ENCODE peak calls at places on chromosomes 12 and 14, in six cellular contexts. K, I, R, F, N and M are unnamed samples.
A peak's percentile ranks its signal among the peaks of the same experiment; 100 is the strongest.

GRCh38 chr14:105203057-105203494 is 22.0 kb upstream of the NUDT14 start:
- DNase-seq in K (no peak), I (peak; percentile 93), R (no peak), F (peak; percentile 71), N (peak; percentile 91), M (peak; percentile 83)

GRCh38 chr12:85076688-85077430 is 40.7 kb downstream of the LRRIQ1 start:
- DNase-seq in K (peak; percentile 43), I (peak; percentile 12), R (peak; percentile 81), F (no peak), N (no peak), M (peak; percentile 80)

GRCh38 chr14:80215756-80216581 is 4.7 kb upstream of the DIO2 start:
- DNase-seq in K (no peak), I (no peak), R (no peak), F (no peak), N (no peak), M (no peak)

GRCh38 chr12:14207946-14208612 is 157.4 kb upstream of the ATF7IP start:
- DNase-seq in K (peak; percentile 25), I (no peak), R (peak; percentile 55), F (no peak), N (peak; percentile 33), M (peak; percentile 79)

GRCh38 chr14:54083549-54084239 is 127.1 kb upstream of the BMP4 start:
- DNase-seq in K (peak; percentile 32), I (no peak), R (no peak), F (no peak), N (no peak), M (no peak)

GRCh38 chr12:212799-213526 is 994 bp downstream of the SLC6A12 start:
- DNase-seq in K (peak; percentile 47), I (peak; percentile 50), R (no peak), F (no peak), N (no peak), M (no peak)

GRCh38 chr12:120735181-120735580 is 9.6 kb downstream of the ACADS start:
- DNase-seq in K (no peak), I (no peak), R (no peak), F (no peak), N (no peak), M (no peak)

GRCh38 chr12:29879606-29880308 is 96.0 kb upstream of the TMTC1 start:
- DNase-seq in K (no peak), I (no peak), R (no peak), F (no peak), N (no peak), M (no peak)

GRCh38 chr14:79645753-79646362 is 565.4 kb downstream of the DIO2 start:
- DNase-seq in K (no peak), I (no peak), R (no peak), F (no peak), N (no peak), M (no peak)

GRCh38 chr12:94262228-94263010 is 114.0 kb downstream of the PLXNC1 start:
- DNase-seq in K (no peak), I (peak; percentile 79), R (peak; percentile 12), F (peak; percentile 18), N (no peak), M (peak; percentile 62)

GRCh38 chr12:66688836-66689439 is 10.1 kb upstream of the GRIP1 start:
- DNase-seq in K (peak; percentile 65), I (peak; percentile 4), R (peak; percentile 52), F (no peak), N (peak; percentile 70), M (peak; percentile 68)

GRCh38 chr12:110744176-110744575 is 1.5 kb upstream of the PPP1CC start:
- DNase-seq in K (peak; percentile 69), I (no peak), R (no peak), F (no peak), N (no peak), M (no peak)

GRCh38 chr14:76812093-76812421 is 625 bp downstream of the ANGEL1 start:
- DNase-seq in K (no peak), I (no peak), R (no peak), F (no peak), N (no peak), M (peak; percentile 37)

GRCh38 chr12:46455648-46456352 is 83.2 kb upstream of the SLC38A2 start:
- DNase-seq in K (peak; percentile 77), I (no peak), R (peak; percentile 87), F (no peak), N (no peak), M (peak; percentile 16)

GRCh38 chr14:38366374-38366773 is 110.5 kb upstream of the CLEC14A start:
- DNase-seq in K (no peak), I (no peak), R (no peak), F (no peak), N (no peak), M (no peak)

GRCh38 chr12:108635997-108636808 is 2.5 kb upstream of the SELPLG start:
- DNase-seq in K (no peak), I (no peak), R (no peak), F (no peak), N (no peak), M (no peak)

GRCh38 chr12:125243811-125244210 is 178.6 kb downstream of the AACS start:
- DNase-seq in K (no peak), I (no peak), R (no peak), F (no peak), N (no peak), M (no peak)

GRCh38 chr12:76810690-76811434 is 46.9 kb downstream of the ZDHHC17 start:
- DNase-seq in K (no peak), I (no peak), R (no peak), F (no peak), N (no peak), M (no peak)

GRCh38 chr12:106205208-106206069 is 42.4 kb downstream of the CKAP4 start:
- DNase-seq in K (peak; percentile 20), I (no peak), R (peak; percentile 64), F (no peak), N (no peak), M (no peak)

GRCh38 chr12:52980096-52980694 is 26.1 kb upstream of the EIF4B start:
- DNase-seq in K (no peak), I (no peak), R (no peak), F (peak; percentile 19), N (no peak), M (peak; percentile 67)

GRCh38 chr14:103512701-103513611 is 9.7 kb downstream of the CKB start:
- DNase-seq in K (no peak), I (no peak), R (no peak), F (no peak), N (no peak), M (no peak)

GRCh38 chr14:96722751-96723150 is 74.4 kb upstream of the VRK1 start:
- DNase-seq in K (no peak), I (no peak), R (no peak), F (no peak), N (no peak), M (no peak)

GRCh38 chr12:66129934-66130266 is 650 bp downstream of the LLPH start:
- DNase-seq in K (no peak), I (peak; percentile 20), R (no peak), F (no peak), N (no peak), M (no peak)

GRCh38 chr12:34405286-34406227 is 383.3 kb downstream of the ALG10 start:
- DNase-seq in K (no peak), I (peak; percentile 0), R (no peak), F (peak; percentile 1), N (peak; percentile 6), M (no peak)

GRCh38 chr12:39012870-39013269 is 107.5 kb upstream of the CPNE8 start:
- DNase-seq in K (no peak), I (no peak), R (no peak), F (no peak), N (no peak), M (peak; percentile 13)
- TF ChIP-seq JUND in K (no peak), I (no peak), R (no peak), F (no peak), N (no peak), M (no peak)

GRCh38 chr12:6963741-6964446 is 6.6 kb downstream of the PHB2 start:
- DNase-seq in K (no peak), I (peak; percentile 24), R (no peak), F (no peak), N (no peak), M (no peak)
- TF ChIP-seq JUND in K (no peak), I (no peak), R (no peak), F (no peak), N (no peak), M (no peak)

DNA sequence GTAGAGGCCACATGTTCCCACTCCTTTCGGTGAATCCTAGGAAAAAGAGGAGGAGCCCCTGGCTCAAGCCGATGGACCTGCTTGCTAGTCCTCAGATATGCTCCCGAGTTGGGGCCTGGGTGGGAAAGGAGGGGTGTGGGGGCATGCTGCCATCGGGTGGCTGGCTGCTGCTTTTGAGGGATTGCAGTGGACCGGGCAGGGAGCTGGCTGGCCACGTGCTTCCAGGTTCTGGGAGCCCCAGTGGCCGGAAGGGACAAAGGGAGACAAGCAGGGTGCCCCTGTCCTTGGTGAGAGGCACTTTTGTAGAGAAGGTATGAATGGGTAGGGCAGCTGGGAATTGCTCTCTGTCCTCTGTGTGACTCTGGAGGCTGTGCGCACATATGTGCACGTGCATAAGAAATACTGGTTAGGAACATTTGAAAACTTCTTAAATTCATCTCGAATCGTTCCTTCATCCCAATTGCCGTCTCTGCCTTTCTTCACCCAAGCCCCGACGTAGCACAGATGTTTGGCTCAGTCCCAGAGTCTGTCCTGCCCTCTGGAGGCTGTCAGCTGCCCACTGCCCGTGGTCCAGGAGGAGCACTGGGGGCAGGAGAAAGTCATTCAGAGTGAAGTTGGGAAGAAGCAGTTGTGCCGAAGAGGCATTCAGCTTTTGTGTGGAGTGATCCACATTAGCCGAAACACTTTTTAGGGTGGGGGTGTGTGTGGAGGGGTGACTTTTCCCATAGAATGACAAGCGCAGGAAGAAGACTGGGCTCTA is 124.7 kb downstream of the TSPAN9 start:
- DNase-seq in K (no peak), I (no peak), R (no peak), F (no peak), N (no peak), M (no peak)
- TF ChIP-seq JUND in K (no peak), I (no peak), R (no peak), F (no peak), N (no peak), M (no peak)

DNA sequence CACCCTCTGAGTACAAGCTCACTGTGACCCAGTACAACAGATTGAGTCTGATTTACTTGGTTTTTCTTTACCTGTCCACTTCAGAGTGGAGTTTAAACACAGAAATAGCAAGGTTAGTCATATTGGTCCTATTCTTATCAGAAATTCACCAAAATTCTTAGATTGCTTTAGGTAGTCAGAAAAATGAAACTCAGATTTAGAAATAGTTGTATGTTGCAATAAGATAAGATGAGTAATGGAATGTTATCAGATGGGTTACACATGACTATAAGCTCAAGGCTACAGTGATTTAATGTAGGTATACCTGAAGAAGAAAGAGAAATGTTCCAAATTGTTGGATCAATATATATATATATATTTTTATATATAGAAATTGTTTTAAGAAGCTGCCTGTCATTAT is 524.1 kb downstream of the LRFN5 start:
- DNase-seq in K (no peak), I (no peak), R (no peak), F (no peak), N (no peak), M (no peak)
- TF ChIP-seq JUND in K (no peak), I (no peak), R (no peak), F (no peak), N (no peak), M (peak; percentile 41)